ENCODE peak calls at places on chromosome 1, in ten cellular contexts. K, X, W, E, R, I, A, B, Q and V are unnamed samples.

GRCh38 chr1:55826413-55827080 is 611.4 kb upstream of the USP24 start:
- DNase-seq in K (no peak), X (no peak), W (no peak), E (no peak), R (peak), I (peak), A (no peak), B (no peak), Q (no peak), V (no peak)

GRCh38 chr1:212805767-212806166 is 14.1 kb downstream of the TATDN3 start:
- DNase-seq in K (no peak), X (no peak), W (no peak), E (no peak), R (no peak), I (no peak), A (no peak), B (no peak), Q (no peak), V (no peak)

GRCh38 chr1:12604114-12604874 is 13.7 kb downstream of the DHRS3 start:
- DNase-seq in K (no peak), X (peak), W (no peak), E (peak), R (peak), I (peak), A (peak), B (peak), Q (no peak), V (peak)

GRCh38 chr1:182185822-182186756 is 124.6 kb upstream of the ZNF648 start:
- DNase-seq in K (no peak), X (peak), W (no peak), E (no peak), R (peak), I (peak), A (peak), B (peak), Q (no peak), V (peak)

GRCh38 chr1:95701450-95702173 is 467.6 kb downstream of the RWDD3 start:
- DNase-seq in K (no peak), X (no peak), W (no peak), E (no peak), R (no peak), I (no peak), A (no peak), B (no peak), Q (peak), V (no peak)

GRCh38 chr1:93567255-93567918 is 114.2 kb downstream of the BCAR3 start:
- DNase-seq in K (peak), X (no peak), W (no peak), E (no peak), R (peak), I (peak), A (peak), B (peak), Q (no peak), V (no peak)

GRCh38 chr1:170697338-170697715 is 33.4 kb downstream of the PRRX1 start:
- DNase-seq in K (no peak), X (no peak), W (no peak), E (no peak), R (no peak), I (no peak), A (no peak), B (no peak), Q (no peak), V (no peak)

GRCh38 chr1:201842472-201843020 is 13.6 kb downstream of the IPO9 start:
- DNase-seq in K (no peak), X (no peak), W (no peak), E (no peak), R (peak), I (no peak), A (no peak), B (no peak), Q (no peak), V (no peak)

GRCh38 chr1:117573386-117574040 is 32.3 kb upstream of the TENT5C start:
- DNase-seq in K (no peak), X (no peak), W (no peak), E (no peak), R (peak), I (no peak), A (no peak), B (no peak), Q (no peak), V (peak)

GRCh38 chr1:158117854-158118691 is 62.6 kb upstream of the CD1D start:
- DNase-seq in K (no peak), X (peak), W (no peak), E (no peak), R (peak), I (peak), A (no peak), B (peak), Q (peak), V (no peak)

GRCh38 chr1:229378586-229379442 is 36.0 kb upstream of the CCSAP start:
- DNase-seq in K (no peak), X (no peak), W (no peak), E (no peak), R (no peak), I (no peak), A (no peak), B (peak), Q (no peak), V (no peak)

GRCh38 chr1:10973552-10973951 is 38.9 kb upstream of the TARDBP start:
- DNase-seq in K (no peak), X (peak), W (no peak), E (no peak), R (no peak), I (peak), A (no peak), B (no peak), Q (no peak), V (no peak)

GRCh38 chr1:33045246-33045645 is 8.6 kb upstream of the AK2 start:
- DNase-seq in K (peak), X (no peak), W (no peak), E (no peak), R (no peak), I (no peak), A (no peak), B (peak), Q (no peak), V (no peak)

GRCh38 chr1:246597340-246597739 is 31.1 kb downstream of the CNST start:
- DNase-seq in K (no peak), X (peak), W (no peak), E (no peak), R (peak), I (peak), A (peak), B (peak), Q (no peak), V (peak)

GRCh38 chr1:109402025-109402424 is 4.3 kb upstream of the SORT1 start:
- DNase-seq in K (no peak), X (no peak), W (no peak), E (no peak), R (no peak), I (no peak), A (no peak), B (no peak), Q (no peak), V (no peak)

GRCh38 chr1:194807530-194808220 is 1621.3 kb upstream of the B3GALT2 start:
- DNase-seq in K (no peak), X (no peak), W (no peak), E (no peak), R (no peak), I (no peak), A (no peak), B (no peak), Q (no peak), V (no peak)

GRCh38 chr1:63802109-63802508 is 28.3 kb downstream of the ROR1 start:
- DNase-seq in K (no peak), X (no peak), W (no peak), E (no peak), R (no peak), I (no peak), A (no peak), B (no peak), Q (no peak), V (no peak)

GRCh38 chr1:21667348-21668231 is 1.6 kb downstream of the RAP1GAP start:
- DNase-seq in K (no peak), X (no peak), W (no peak), E (no peak), R (no peak), I (no peak), A (no peak), B (no peak), Q (no peak), V (no peak)

GRCh38 chr1:198444792-198445191 is 95.7 kb downstream of the ATP6V1G3 start:
- DNase-seq in K (no peak), X (peak), W (no peak), E (no peak), R (peak), I (no peak), A (no peak), B (no peak), Q (no peak), V (peak)

GRCh38 chr1:95006681-95007080 is 66.1 kb downstream of the ALG14 start:
- DNase-seq in K (no peak), X (no peak), W (no peak), E (no peak), R (peak), I (no peak), A (no peak), B (no peak), Q (no peak), V (no peak)

GRCh38 chr1:65688848-65689247 is 103.8 kb upstream of the PDE4B start:
- DNase-seq in K (no peak), X (no peak), W (no peak), E (no peak), R (no peak), I (no peak), A (no peak), B (no peak), Q (no peak), V (no peak)

GRCh38 chr1:245860681-245861552 is 646.2 kb downstream of the SMYD3 start:
- DNase-seq in K (no peak), X (no peak), W (no peak), E (no peak), R (peak), I (no peak), A (no peak), B (no peak), Q (no peak), V (peak)

GRCh38 chr1:7707527-7707926 is 63.6 kb upstream of the VAMP3 start:
- DNase-seq in K (peak), X (peak), W (no peak), E (no peak), R (no peak), I (no peak), A (peak), B (no peak), Q (no peak), V (no peak)

GRCh38 chr1:91791103-91791502 is 94.8 kb downstream of the TGFBR3 start:
- DNase-seq in K (no peak), X (no peak), W (no peak), E (no peak), R (no peak), I (no peak), A (no peak), B (no peak), Q (no peak), V (no peak)

GRCh38 chr1:111145542-111145941 is 5.5 kb downstream of the CEPT1 start:
- DNase-seq in K (no peak), X (no peak), W (no peak), E (no peak), R (no peak), I (no peak), A (no peak), B (no peak), Q (no peak), V (no peak)

GRCh38 chr1:205595861-205596260 is 36.0 kb downstream of the ELK4 start:
- DNase-seq in K (no peak), X (no peak), W (no peak), E (no peak), R (no peak), I (no peak), A (no peak), B (no peak), Q (no peak), V (no peak)

GRCh38 chr1:232627645-232628334 is 2.1 kb downstream of the SIPA1L2 start:
- DNase-seq in K (no peak), X (peak), W (peak), E (no peak), R (no peak), I (no peak), A (peak), B (peak), Q (no peak), V (peak)

GRCh38 chr1:55005351-55006140 is 6.8 kb downstream of the BSND start:
- DNase-seq in K (no peak), X (no peak), W (no peak), E (no peak), R (no peak), I (no peak), A (no peak), B (no peak), Q (peak), V (no peak)

GRCh38 chr1:23010734-23011449 is 4.8 kb downstream of the TEX46 start:
- DNase-seq in K (no peak), X (peak), W (no peak), E (no peak), R (peak), I (peak), A (peak), B (peak), Q (no peak), V (no peak)

GRCh38 chr1:15849775-15850449 is 2.4 kb downstream of the SPEN start:
- DNase-seq in K (no peak), X (peak), W (peak), E (no peak), R (peak), I (no peak), A (peak), B (peak), Q (peak), V (no peak)

GRCh38 chr1:151720190-151720953 is 950 bp upstream of the RIIAD1 start:
- DNase-seq in K (peak), X (no peak), W (no peak), E (no peak), R (peak), I (no peak), A (no peak), B (no peak), Q (no peak), V (no peak)

GRCh38 chr1:118360817-118361216 is 175.8 kb upstream of the SPAG17 start:
- DNase-seq in K (no peak), X (peak), W (no peak), E (no peak), R (peak), I (peak), A (peak), B (no peak), Q (no peak), V (peak)

GRCh38 chr1:200034821-200035396 is 7.4 kb downstream of the NR5A2 start:
- DNase-seq in K (no peak), X (no peak), W (no peak), E (no peak), R (peak), I (no peak), A (no peak), B (no peak), Q (no peak), V (no peak)

GRCh38 chr1:31745898-31746668 is 18.1 kb downstream of the ADGRB2 start:
- DNase-seq in K (no peak), X (peak), W (no peak), E (no peak), R (no peak), I (no peak), A (no peak), B (no peak), Q (no peak), V (no peak)

GRCh38 chr1:8378202-8378601 is 60.3 kb downstream of the SLC45A1 start:
- DNase-seq in K (no peak), X (no peak), W (no peak), E (no peak), R (peak), I (no peak), A (no peak), B (no peak), Q (no peak), V (no peak)

GRCh38 chr1:218735436-218735835 is 390.3 kb downstream of the TGFB2 start:
- DNase-seq in K (no peak), X (no peak), W (no peak), E (no peak), R (peak), I (no peak), A (peak), B (no peak), Q (no peak), V (peak)

GRCh38 chr1:214205053-214205452 is 75.9 kb upstream of the SMYD2 start:
- DNase-seq in K (no peak), X (no peak), W (no peak), E (no peak), R (no peak), I (no peak), A (no peak), B (no peak), Q (no peak), V (no peak)